ENCODE peak calls at places on chromosome 11, in four cellular contexts. One of them, this sample, is unnamed.

GRCh38 chr11:46391186-46391577 is 394 bp downstream of the CHRM4 start:
- DNase-seq in CD4-positive, alpha-beta memory T cell: no peak
- DNase-seq in heart right ventricle: no peak
- DNase-seq in right cardiac atrium: no peak
- DNase-seq in this sample: no peak

GRCh38 chr11:123434262-123434661 is 4.2 kb downstream of the GRAMD1B start:
- DNase-seq in CD4-positive, alpha-beta memory T cell: peak; percentile 26
- DNase-seq in heart right ventricle: no peak
- DNase-seq in right cardiac atrium: no peak
- DNase-seq in this sample: no peak

GRCh38 chr11:75583710-75584658 is 21.9 kb downstream of the SERPINH1 start:
- DNase-seq in heart right ventricle: peak; percentile 78
- DNase-seq in CD4-positive, alpha-beta memory T cell: no peak
- DNase-seq in right cardiac atrium: peak; percentile 87
- DNase-seq in this sample: peak; percentile 84

GRCh38 chr11:62805991-62806441 is 776 bp upstream of the NXF1 start:
- DNase-seq in right cardiac atrium: no peak
- DNase-seq in CD4-positive, alpha-beta memory T cell: no peak
- DNase-seq in heart right ventricle: peak; percentile 20
- DNase-seq in this sample: no peak

GRCh38 chr11:9663699-9664275 is at the start of gene SWAP70:
- DNase-seq in right cardiac atrium: peak; percentile 92
- DNase-seq in heart right ventricle: peak; percentile 89
- DNase-seq in CD4-positive, alpha-beta memory T cell: peak; percentile 65
- DNase-seq in this sample: peak; percentile 94

GRCh38 chr11:33785609-33786008 is 11.3 kb upstream of the FBXO3 start:
- DNase-seq in CD4-positive, alpha-beta memory T cell: no peak
- DNase-seq in right cardiac atrium: no peak
- DNase-seq in heart right ventricle: no peak
- DNase-seq in this sample: no peak

GRCh38 chr11:118608268-118609214 is 1.1 kb downstream of the PHLDB1 start:
- DNase-seq in CD4-positive, alpha-beta memory T cell: peak; percentile 84
- DNase-seq in right cardiac atrium: peak; percentile 91
- DNase-seq in heart right ventricle: peak; percentile 79
- DNase-seq in this sample: peak; percentile 86

GRCh38 chr11:101262258-101262657 is 132.6 kb upstream of the PGR start:
- DNase-seq in heart right ventricle: no peak
- DNase-seq in CD4-positive, alpha-beta memory T cell: no peak
- DNase-seq in right cardiac atrium: no peak
- DNase-seq in this sample: no peak

GRCh38 chr11:130709531-130709930 is 206.7 kb downstream of the SNX19 start:
- DNase-seq in CD4-positive, alpha-beta memory T cell: no peak
- DNase-seq in heart right ventricle: no peak
- DNase-seq in right cardiac atrium: no peak
- DNase-seq in this sample: no peak

GRCh38 chr11:33891714-33892327 is at the start of gene LMO2:
- DNase-seq in CD4-positive, alpha-beta memory T cell: no peak
- DNase-seq in heart right ventricle: no peak
- DNase-seq in right cardiac atrium: no peak
- DNase-seq in this sample: no peak

GRCh38 chr11:14357843-14358728 is 897 bp downstream of the RRAS2 start:
- DNase-seq in CD4-positive, alpha-beta memory T cell: peak; percentile 38
- DNase-seq in right cardiac atrium: peak; percentile 60
- DNase-seq in heart right ventricle: peak; percentile 41
- DNase-seq in this sample: peak; percentile 70

GRCh38 chr11:64688534-64688982 is 34.4 kb downstream of the NRXN2 start:
- DNase-seq in CD4-positive, alpha-beta memory T cell: peak; percentile 86
- DNase-seq in right cardiac atrium: peak; percentile 90
- DNase-seq in heart right ventricle: peak; percentile 90
- DNase-seq in this sample: peak; percentile 94

GRCh38 chr11:46389450-46390330 is 1.9 kb downstream of the CHRM4 start:
- DNase-seq in right cardiac atrium: peak; percentile 71
- DNase-seq in heart right ventricle: peak; percentile 56
- DNase-seq in CD4-positive, alpha-beta memory T cell: no peak
- DNase-seq in this sample: peak; percentile 85

GRCh38 chr11:115665345-115665901 is 161.2 kb upstream of the CADM1 start:
- DNase-seq in CD4-positive, alpha-beta memory T cell: no peak
- DNase-seq in heart right ventricle: no peak
- DNase-seq in right cardiac atrium: peak; percentile 24
- DNase-seq in this sample: no peak